ENCODE peak calls at places on chromosomes 12 and 14, in ten cellular contexts. I is testis, M is NCI-H2107, B is T47D, Z is right atrium auricular region, W is cardiac muscle cell, S is WTC11, C is NCI-H2029, V is AG09309, Y is sciatic nerve. K is an unnamed sample.

GRCh38 chr14:65167072-65167645 is 64.8 kb upstream of the MAX start:
- DNase-seq in I (no peak), M (no peak), B (no peak), Z (no peak), W (no peak), S (no peak), C (no peak), V (no peak), Y (no peak), K (no peak)

GRCh38 chr12:57452937-57453509 is 2.1 kb upstream of the INHBE start:
- DNase-seq in I (peak; percentile 89), M (no peak), B (no peak), Z (peak; percentile 83), W (peak; percentile 85), S (peak; percentile 94), C (peak; percentile 45), V (peak; percentile 45), Y (peak; percentile 90), K (peak; percentile 83)

GRCh38 chr12:12975322-12976077 is 23.5 kb upstream of the GPRC5D start:
- DNase-seq in I (no peak), M (no peak), B (peak; percentile 6), Z (no peak), W (peak; percentile 60), S (peak; percentile 62), C (no peak), V (no peak), Y (no peak), K (peak; percentile 57)

GRCh38 chr12:113167868-113168267 is 17.4 kb downstream of the DDX54 start:
- DNase-seq in I (no peak), M (no peak), B (no peak), Z (no peak), W (no peak), S (no peak), C (no peak), V (no peak), Y (no peak), K (no peak)

GRCh38 chr12:74977832-74978481 is 231.7 kb downstream of the KCNC2 start:
- DNase-seq in I (no peak), M (no peak), B (no peak), Z (no peak), W (no peak), S (no peak), C (no peak), V (no peak), Y (no peak), K (no peak)

GRCh38 chr12:116504438-116504837 is 54.7 kb upstream of the MAP1LC3B2 start:
- DNase-seq in I (no peak), M (no peak), B (no peak), Z (no peak), W (no peak), S (no peak), C (no peak), V (no peak), Y (no peak), K (no peak)

GRCh38 chr12:27449893-27450534 is 3.5 kb downstream of the SMCO2 start:
- DNase-seq in I (no peak), M (no peak), B (no peak), Z (no peak), W (no peak), S (no peak), C (no peak), V (no peak), Y (no peak), K (no peak)

GRCh38 chr14:28157887-28158791 is 608.4 kb upstream of the FOXG1 start:
- DNase-seq in I (peak; percentile 20), M (no peak), B (no peak), Z (no peak), W (no peak), S (no peak), C (no peak), V (no peak), Y (no peak), K (no peak)

GRCh38 chr14:76514599-76514998 is 138.7 kb downstream of the ESRRB start:
- DNase-seq in I (no peak), M (peak; percentile 34), B (no peak), Z (no peak), W (peak; percentile 19), S (no peak), C (no peak), V (no peak), Y (no peak), K (peak; percentile 8)

GRCh38 chr12:132716356-132716755 is 5.7 kb downstream of the PGAM5 start:
- DNase-seq in I (no peak), M (no peak), B (no peak), Z (no peak), W (no peak), S (no peak), C (no peak), V (no peak), Y (no peak), K (no peak)

GRCh38 chr12:59689776-59690175 is 93.9 kb downstream of the SLC16A7 start:
- DNase-seq in I (no peak), M (no peak), B (no peak), Z (no peak), W (peak; percentile 10), S (no peak), C (no peak), V (no peak), Y (no peak), K (no peak)

GRCh38 chr12:102169922-102170698 is 27.5 kb downstream of the PMCH start:
- DNase-seq in I (peak; percentile 48), M (no peak), B (no peak), Z (no peak), W (peak; percentile 52), S (no peak), C (peak; percentile 0), V (no peak), Y (no peak), K (no peak)

GRCh38 chr14:67835596-67835995 is 16.0 kb downstream of the RAD51B start:
- DNase-seq in I (no peak), M (no peak), B (no peak), Z (no peak), W (no peak), S (no peak), C (no peak), V (no peak), Y (no peak), K (no peak)